ENCODE peak calls at places on chromosomes 6 and 20, in six cellular contexts. F, R, S, H, U and X are unnamed samples.
A peak's percentile ranks its signal among the peaks of the same experiment; 100 is the strongest.

GRCh38 chr20:50794181-50794845 is 548 bp upstream of the BCAS4 start:
- DNase-seq in F (no peak), R (no peak), S (no peak), H (no peak), U (no peak), X (no peak)

GRCh38 chr20:25563876-25564275 is 21.5 kb downstream of the NINL start:
- DNase-seq in F (no peak), R (no peak), S (no peak), H (no peak), U (no peak), X (no peak)

GRCh38 chr20:50694379-50695143 is 3.2 kb upstream of the RIPOR3 start:
- DNase-seq in F (no peak), R (no peak), S (no peak), H (no peak), U (no peak), X (no peak)

GRCh38 chr6:105804436-105804835 is 281.7 kb upstream of the PRDM1 start:
- DNase-seq in F (peak; percentile 40), R (no peak), S (no peak), H (no peak), U (no peak), X (no peak)

GRCh38 chr20:21100590-21101452 is 5.3 kb downstream of the LINC00237 start:
- DNase-seq in F (no peak), R (peak; percentile 66), S (peak; percentile 18), H (no peak), U (no peak), X (no peak)

GRCh38 chr6:105178110-105178509 is 1.7 kb downstream of the POPDC3 start:
- DNase-seq in F (peak; percentile 89), R (no peak), S (no peak), H (no peak), U (no peak), X (peak; percentile 91)

GRCh38 chr20:40668449-40669228 is 20.4 kb downstream of the MAFB start:
- DNase-seq in F (no peak), R (no peak), S (no peak), H (no peak), U (no peak), X (no peak)

GRCh38 chr6:42279966-42280629 is 62.4 kb upstream of the MRPS10 start:
- DNase-seq in F (no peak), R (no peak), S (no peak), H (no peak), U (peak; percentile 59), X (no peak)

GRCh38 chr6:139367810-139368321 is 6.6 kb downstream of the CITED2 start:
- DNase-seq in F (no peak), R (no peak), S (no peak), H (no peak), U (no peak), X (no peak)

GRCh38 chr6:138487122-138487604 is 12.1 kb downstream of the NHSL1 start:
- DNase-seq in F (no peak), R (no peak), S (no peak), H (no peak), U (no peak), X (no peak)

GRCh38 chr6:24569811-24570210 is 75.0 kb downstream of the ALDH5A1 start:
- DNase-seq in F (no peak), R (no peak), S (no peak), H (no peak), U (no peak), X (no peak)

GRCh38 chr20:49982346-49983122 is at the start of gene SNAI1:
- DNase-seq in F (no peak), R (peak; percentile 88), S (peak; percentile 87), H (peak; percentile 51), U (peak; percentile 81), X (peak; percentile 41)

GRCh38 chr6:125312950-125313349 is 11.2 kb upstream of the HDDC2 start:
- DNase-seq in F (no peak), R (no peak), S (no peak), H (no peak), U (no peak), X (no peak)

GRCh38 chr6:154822947-154823558 is 89.8 kb downstream of the SCAF8 start:
- DNase-seq in F (no peak), R (no peak), S (no peak), H (no peak), U (no peak), X (no peak)

GRCh38 chr6:28683945-28684538 is 158.4 kb downstream of the GPX5 start:
- DNase-seq in F (no peak), R (no peak), S (peak; percentile 35), H (peak; percentile 12), U (no peak), X (peak; percentile 5)